ENCODE peak calls at places on chromosomes 4 and X, in five cellular contexts. R is sigmoid colon, L is MM.1S, G is HCT116, I is fibroblast of lung. H is an unnamed sample. For H3K36me3 and H3K4me1, the result is how much of the 10 kb centered on the place peaks cover.

GRCh38 chr4:38092701-38093100 is 132.5 kb downstream of the PTTG2 start:
- DNase-seq in R (no peak), L (no peak), G (no peak), I (peak), H (no peak)

GRCh38 chrX:97882306-97882705 is 998.6 kb downstream of the RPA4 start:
- DNase-seq in R (no peak), L (no peak), G (no peak), I (no peak), H (no peak)

GRCh38 chrX:68743754-68744153 is 85.1 kb upstream of the EFNB1 start:
- DNase-seq in R (peak), L (no peak), G (no peak), I (no peak), H (no peak)

GRCh38 chr4:95545526-95545925 is 3.2 kb downstream of the UNC5C start:
- DNase-seq in R (no peak), L (no peak), G (no peak), I (no peak), H (no peak)

GRCh38 chrX:97525981-97526380 is 642.3 kb downstream of the RPA4 start:
- DNase-seq in R (no peak), L (no peak), G (no peak), I (no peak), H (no peak)

GRCh38 chr4:101983835-101984234 is 193.3 kb downstream of the BANK1 start:
- DNase-seq in R (no peak), L (no peak), G (no peak), I (no peak), H (no peak)

GRCh38 chr4:56871357-56871993 is 36.2 kb upstream of the REST start:
- DNase-seq in R (no peak), L (no peak), G (no peak), I (peak), H (no peak)

GRCh38 chr4:108172231-108172779 is 3.6 kb upstream of the LEF1 start:
- DNase-seq in R (no peak), L (peak), G (no peak), I (peak), H (no peak)

GRCh38 chr4:32560306-32560705 is 1840.1 kb downstream of the PCDH7 start:
- DNase-seq in R (no peak), L (no peak), G (no peak), I (peak), H (no peak)

GRCh38 chr4:26424838-26425237 is 65.4 kb downstream of the CCKAR start:
- DNase-seq in R (no peak), L (no peak), G (no peak), I (no peak), H (no peak)

GRCh38 chr4:174423257-174423944 is 98.9 kb downstream of the HPGD start:
- DNase-seq in R (no peak), L (no peak), G (peak), I (peak), H (no peak)

GRCh38 chrX:24019448-24019847 is 7.5 kb downstream of the KLHL15 start:
- DNase-seq in R (no peak), L (no peak), G (no peak), I (no peak), H (no peak)

GRCh38 chr4:17688011-17688441 is 73.6 kb downstream of the MED28 start:
- DNase-seq in R (no peak), L (no peak), G (no peak), I (peak), H (no peak)

GRCh38 chr4:15725608-15726007 is 22.7 kb downstream of the BST1 start:
- DNase-seq in R (no peak), L (no peak), G (no peak), I (no peak), H (no peak)

DNA sequence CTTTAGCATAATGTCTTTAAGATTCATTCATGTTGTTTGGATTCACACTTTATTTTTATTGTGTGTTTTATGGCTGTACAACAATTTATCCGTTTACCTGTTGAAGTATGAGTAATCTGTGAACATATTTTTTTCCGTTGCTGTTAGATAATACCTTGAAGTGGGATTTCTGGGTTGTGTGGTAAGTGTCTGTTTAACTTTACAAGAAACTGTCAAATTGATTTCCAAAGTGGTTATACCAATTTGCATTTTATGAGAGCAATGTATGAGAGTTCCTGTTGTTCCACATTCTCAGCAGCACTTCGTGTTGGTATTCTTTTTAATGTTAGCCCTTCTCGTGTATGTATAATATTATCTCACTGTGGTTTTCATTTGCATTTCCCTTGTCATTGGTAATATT is 53.6 kb downstream of the USP53 start:
- DNase-seq in R (no peak), L (no peak), G (no peak), I (no peak), H (no peak)
- H3K36me3 ChIP-seq in R (under half), L (under half), G (under half), I (under half), H (under half)

DNA sequence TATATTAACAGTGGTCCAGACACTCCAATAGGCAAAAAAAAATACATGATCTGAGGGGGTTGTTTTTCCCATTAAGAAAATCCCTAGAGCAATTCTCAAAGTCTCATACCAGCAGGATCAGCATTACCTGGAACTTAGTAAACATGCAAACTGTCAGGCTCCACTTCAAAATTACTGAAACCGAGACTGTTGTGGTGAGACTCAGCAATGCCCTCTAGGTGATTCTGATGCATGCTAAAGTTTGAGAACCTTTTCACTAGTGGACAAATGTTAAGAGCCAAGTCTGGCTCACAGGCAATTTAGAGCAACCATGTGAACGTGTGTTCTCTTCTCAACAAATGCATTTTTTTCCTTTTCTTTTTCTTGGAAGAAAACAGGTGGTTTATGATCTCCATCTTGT is 30.2 kb downstream of the NEK1 start:
- DNase-seq in R (no peak), L (peak), G (no peak), I (no peak), H (no peak)
- H3K27ac ChIP-seq in R (no peak), L (peak), G (no peak), I (no peak), H (no peak)

DNA sequence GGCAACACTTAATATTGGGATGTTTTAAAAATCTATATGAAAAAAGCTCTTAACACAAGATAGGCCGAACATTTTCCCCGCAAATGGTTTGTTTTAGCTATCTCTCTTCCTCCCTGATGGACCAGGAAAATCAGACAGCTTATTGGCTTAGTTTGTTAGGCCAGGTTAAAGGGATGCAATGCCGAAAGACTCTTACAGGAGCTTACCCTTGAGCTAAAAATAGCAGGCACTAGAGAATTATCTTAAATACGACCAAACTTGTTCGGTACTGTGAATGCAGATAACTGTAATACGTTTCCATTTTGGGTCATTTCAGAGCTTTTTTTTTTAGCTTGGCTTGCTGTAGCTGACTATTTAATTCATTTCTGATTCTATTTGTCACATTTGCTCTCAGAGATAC is 23.4 kb downstream of the PPARGC1A start:
- DNase-seq in R (no peak), L (no peak), G (no peak), I (no peak), H (no peak)
- H3K4me1 ChIP-seq in R (under half), L (under half), G (under half), I (under half), H (under half)

DNA sequence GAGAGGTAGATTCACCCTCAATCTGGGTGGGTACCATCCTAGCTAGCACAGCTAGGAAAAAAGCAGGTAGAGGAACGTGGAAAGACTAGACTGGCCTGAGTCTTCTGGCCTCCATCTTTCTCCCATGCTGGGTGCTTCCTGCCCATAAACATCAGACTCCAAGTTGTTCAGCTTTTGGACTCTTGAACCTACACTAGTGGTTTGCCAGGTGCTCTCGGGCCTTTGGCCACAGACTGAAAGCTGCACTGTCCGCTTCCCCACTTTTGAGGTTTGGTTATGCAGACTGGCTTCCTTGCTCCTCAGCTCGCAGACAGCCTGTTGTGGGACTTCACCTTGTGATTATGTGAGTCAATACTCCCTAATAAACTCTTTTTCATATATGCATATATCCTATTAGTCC is 36.4 kb upstream of the UGT2B4 start:
- DNase-seq in R (no peak), L (no peak), G (no peak), I (no peak), H (no peak)
- H3K36me3 ChIP-seq in R (under half), L (under half), G (under half), I (under half), H (under half)

GRCh38 chr4:78155616-78156105 is 98.5 kb downstream of the FRAS1 start:
- DNase-seq in R (no peak), L (no peak), G (peak), I (peak), H (no peak)
- H3K27ac ChIP-seq in R (no peak), L (no peak), G (no peak), I (no peak), H (no peak)

GRCh38 chr4:75514949-75515612 is 808 bp downstream of the THAP6 start:
- DNase-seq in R (no peak), L (peak), G (no peak), I (no peak), H (no peak)

GRCh38 chr4:75514131-75514948 is at the start of the genes RCHY1 and THAP6:
- DNase-seq in R (peak), L (peak), G (peak), I (peak), H (peak)

GRCh38 chr4:75512336-75513211 is 1.6 kb downstream of the RCHY1 start:
- DNase-seq in R (no peak), L (peak), G (no peak), I (peak), H (no peak)

GRCh38 chr4:75513529-75514130 is 573 bp downstream of the RCHY1 start:
- DNase-seq in R (no peak), L (no peak), G (no peak), I (peak), H (no peak)

DNA sequence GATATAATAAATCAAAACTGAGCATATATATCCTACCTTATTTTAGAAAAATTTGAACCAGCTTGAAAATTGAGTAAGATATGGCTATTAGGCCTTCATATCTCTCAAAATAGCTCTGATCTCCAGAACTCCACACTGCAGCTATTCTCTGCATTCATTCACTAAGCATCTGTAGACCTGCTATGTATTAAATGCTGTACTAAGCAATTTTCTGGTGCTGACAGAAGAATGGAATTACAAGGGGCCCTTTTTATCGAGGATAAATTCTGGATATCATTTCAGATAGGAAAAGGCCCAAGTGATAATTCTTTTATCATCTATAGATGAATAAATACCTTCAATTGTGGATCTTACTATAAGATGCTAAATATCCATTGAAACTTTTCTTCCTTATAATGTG is 1.9 kb downstream of the THAP6 start:
- DNase-seq in R (no peak), L (no peak), G (no peak), I (no peak), H (no peak)
- H3K4me1 ChIP-seq in R (under half), L (under half), G (under half), I (under half), H (half or more)

GRCh38 chrX:287670-288069 is 6.5 kb downstream of the PLCXD1 start:
- DNase-seq in R (no peak), L (no peak), G (no peak), I (no peak), H (no peak)

GRCh38 chrX:290476-291166 is 9.4 kb downstream of the PLCXD1 start:
- DNase-seq in R (peak), L (no peak), G (no peak), I (no peak), H (no peak)

GRCh38 chrX:285076-285677 is 4.0 kb downstream of the PLCXD1 start:
- DNase-seq in R (no peak), L (no peak), G (no peak), I (no peak), H (no peak)

GRCh38 chrX:291411-291901 is 10.3 kb downstream of the PLCXD1 start:
- DNase-seq in R (peak), L (no peak), G (no peak), I (no peak), H (no peak)

DNA sequence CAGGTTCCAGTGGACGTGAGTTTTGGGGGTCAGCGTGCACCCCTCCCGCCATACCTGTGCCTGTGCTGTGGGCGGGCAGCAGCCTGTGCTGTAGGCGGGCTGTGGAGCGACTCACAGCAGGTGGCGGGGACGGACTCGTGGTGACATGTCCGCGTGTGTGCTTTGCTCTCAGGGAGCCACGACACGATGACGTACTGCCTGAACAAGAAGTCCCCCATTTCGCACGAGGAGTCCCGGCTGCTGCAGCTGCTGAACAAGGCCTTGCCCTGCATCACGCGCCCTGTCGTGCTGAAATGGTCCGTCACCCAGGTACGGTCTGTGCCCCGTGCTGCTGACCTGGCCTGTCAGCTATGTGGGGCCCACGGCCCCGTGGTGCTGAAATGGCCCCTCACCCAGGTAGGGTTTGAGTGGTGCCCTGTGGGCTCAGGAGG is 7.4 kb downstream of the PLCXD1 start:
- DNase-seq in R (peak), L (no peak), G (no peak), I (no peak), H (no peak)
- H3K36me3 ChIP-seq in R (under half), L (under half), G (under half), I (under half), H (under half)

DNA sequence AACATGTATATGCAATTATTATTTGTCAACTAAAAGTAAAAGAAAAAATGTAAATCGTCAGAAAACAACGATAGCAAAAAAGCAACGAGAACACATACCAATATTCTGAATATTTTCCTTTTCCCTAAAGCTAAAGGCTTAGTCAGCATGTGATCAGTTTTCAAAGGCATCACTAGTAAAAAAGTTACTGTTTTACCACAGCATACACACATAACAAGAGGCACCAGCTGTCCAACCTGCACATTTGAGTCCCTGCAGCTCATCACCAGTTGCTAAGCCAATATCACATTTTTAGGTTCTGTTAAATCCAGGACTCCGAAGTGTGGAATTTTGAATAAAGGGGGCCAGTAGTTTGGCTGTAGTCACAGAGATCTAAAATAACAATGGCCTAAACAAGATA is 203.8 kb downstream of the ADGRA3 start:
- DNase-seq in R (no peak), L (no peak), G (no peak), I (no peak), H (no peak)
- H3K27ac ChIP-seq in R (no peak), L (no peak), G (no peak), I (no peak), H (no peak)

GRCh38 chr4:54933579-54933978 is 191.8 kb downstream of the KDR start:
- DNase-seq in R (no peak), L (no peak), G (no peak), I (no peak), H (no peak)

GRCh38 chr4:54924891-54925290 is 200.5 kb downstream of the KDR start:
- DNase-seq in R (no peak), L (no peak), G (no peak), I (no peak), H (no peak)

GRCh38 chr4:54930226-54930625 is 195.2 kb downstream of the KDR start:
- DNase-seq in R (no peak), L (no peak), G (no peak), I (peak), H (no peak)

DNA sequence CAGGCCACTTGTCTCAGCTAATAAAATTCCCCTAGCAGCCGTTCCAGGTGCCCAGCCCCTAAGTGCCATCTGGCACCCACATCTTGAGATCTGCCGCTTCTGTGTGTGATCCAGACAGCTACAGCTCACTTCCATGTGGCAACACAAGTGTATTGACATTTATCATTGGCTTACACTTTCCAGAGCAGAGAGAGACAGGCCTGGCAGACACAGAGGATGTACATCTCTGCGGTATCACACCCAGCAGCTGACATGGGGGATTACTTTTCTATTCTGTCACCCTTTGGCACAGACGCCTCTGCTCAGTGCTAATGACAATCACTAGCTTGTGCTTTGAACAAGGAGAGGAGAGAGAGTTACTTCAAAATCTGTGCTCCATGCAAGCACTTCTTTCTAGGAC is 195.9 kb downstream of the KDR start:
- DNase-seq in R (no peak), L (no peak), G (no peak), I (no peak), H (no peak)
- H3K4me1 ChIP-seq in R (under half), L (under half), G (under half), I (under half), H (under half)

H was measured in CD8-positive, alpha-beta memory T cell.